ENCODE peak calls at places on chromosomes 5 and 9, in ten cellular contexts. K, Y, D, O, I, C, B, J, M and L are unnamed samples.

GRCh38 chr5:10885026-10885425 is 124.0 kb upstream of the DAP start:
- DNase-seq in J (no peak), C (no peak), B (peak; percentile 72), D (no peak), Y (peak; percentile 78), K (peak; percentile 72), O (no peak), I (no peak), M (no peak), L (no peak)

GRCh38 chr9:2161661-2162060 is 146.5 kb downstream of the SMARCA2 start:
- DNase-seq in Y (no peak), I (no peak), B (no peak), C (no peak), O (no peak), M (no peak), D (no peak), K (no peak), J (no peak), L (no peak)

GRCh38 chr5:34608368-34608767 is 47.8 kb upstream of the RAI14 start:
- DNase-seq in D (no peak), B (no peak), I (no peak), Y (no peak), K (no peak), O (no peak), J (no peak), C (no peak), M (no peak), L (no peak)

GRCh38 chr9:134556531-134557068 is 85.0 kb upstream of the COL5A1 start:
- DNase-seq in J (peak; percentile 39), K (peak; percentile 91), B (no peak), Y (peak; percentile 45), C (peak; percentile 61), O (no peak), D (no peak), I (no peak), M (no peak), L (no peak)

GRCh38 chr9:98781588-98782383 is 14.6 kb downstream of the ANKS6 start:
- DNase-seq in K (no peak), O (no peak), B (no peak), C (no peak), D (no peak), J (no peak), Y (no peak), M (no peak), I (peak; percentile 49), L (no peak)

GRCh38 chr5:134143964-134144941 is 29.8 kb downstream of the TCF7 start:
- DNase-seq in M (no peak), K (no peak), I (peak; percentile 49), D (no peak), O (no peak), B (no peak), Y (no peak), J (no peak), C (no peak), L (peak; percentile 24)

GRCh38 chr9:76215066-76215465 is 179.2 kb downstream of the RFK start:
- DNase-seq in O (peak; percentile 24), J (peak; percentile 61), D (no peak), K (peak; percentile 72), Y (peak; percentile 86), I (no peak), M (no peak), B (peak; percentile 45), C (no peak), L (no peak)

GRCh38 chr5:42791151-42791550 is 20.5 kb downstream of the SELENOP start:
- DNase-seq in M (no peak), I (no peak), J (no peak), D (peak; percentile 17), K (peak; percentile 50), Y (no peak), C (no peak), O (no peak), B (no peak), L (no peak)

GRCh38 chr9:98070704-98071103 is 14.2 kb downstream of the NANS start:
- DNase-seq in B (no peak), I (no peak), D (no peak), K (no peak), Y (no peak), J (no peak), M (no peak), O (no peak), C (no peak), L (no peak)

GRCh38 chr5:176899296-176899891 is at the start of gene HK3:
- DNase-seq in I (peak; percentile 58), C (no peak), B (no peak), Y (no peak), D (no peak), J (no peak), M (no peak), O (no peak), K (no peak), L (no peak)
- H3K4me3 ChIP-seq in I (no peak within 1 kb of the TSS), C (no peak within 1 kb of the TSS), B (no peak within 1 kb of the TSS), Y (no peak within 1 kb of the TSS), D (no peak within 1 kb of the TSS), J (no peak within 1 kb of the TSS), M (peak within 1 kb of the TSS; percentile 35), O (no peak within 1 kb of the TSS), K (no peak within 1 kb of the TSS), L (no peak within 1 kb of the TSS)

DNA sequence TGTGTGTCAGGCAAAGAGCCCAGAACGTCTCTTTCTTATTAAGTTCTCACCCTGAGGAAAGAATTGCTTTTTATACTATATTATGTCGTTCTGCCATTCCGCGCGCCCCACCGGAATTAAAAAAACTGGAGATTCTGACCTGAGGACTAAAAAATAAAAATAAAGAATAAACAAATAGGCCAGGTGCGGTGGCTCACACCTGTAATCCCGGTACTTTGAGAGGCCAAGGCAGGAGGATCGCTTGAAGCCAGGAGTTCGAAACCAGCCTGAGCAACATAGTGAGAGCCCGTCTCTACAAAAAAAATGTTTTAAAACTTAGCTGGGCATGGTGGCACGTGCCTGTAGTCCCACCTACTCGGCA is 677 bp upstream of the DYNC2I2 start:
- DNase-seq in C (no peak), Y (no peak), D (no peak), M (no peak), B (no peak), J (no peak), O (no peak), K (no peak), I (no peak), L (no peak)
- H3K4me3 ChIP-seq in C (no peak overlapping the region), Y (no peak overlapping the region), D (peak overlapping the region; percentile 69), M (peak overlapping the region; percentile 76), B (peak overlapping the region; percentile 83), J (no peak overlapping the region), O (no peak overlapping the region), K (no peak overlapping the region), I (no peak overlapping the region), L (peak overlapping the region; percentile 61)

GRCh38 chr5:177369050-177369912 is 11.6 kb downstream of the RGS14 start:
- DNase-seq in I (no peak), J (peak; percentile 31), D (peak; percentile 44), B (peak; percentile 36), K (peak; percentile 6), M (no peak), O (no peak), Y (no peak), C (no peak), L (no peak)

GRCh38 chr5:177370488-177371119 is 12.9 kb downstream of the RGS14 start:
- DNase-seq in B (peak; percentile 85), K (peak; percentile 77), O (no peak), M (peak; percentile 70), Y (peak; percentile 82), I (peak; percentile 73), J (peak; percentile 94), C (peak; percentile 85), D (peak; percentile 85), L (peak; percentile 77)

GRCh38 chr5:177367981-177368960 is 10.5 kb downstream of the RGS14 start:
- DNase-seq in Y (no peak), K (no peak), D (no peak), B (no peak), J (no peak), O (no peak), C (no peak), I (no peak), M (no peak), L (no peak)

GRCh38 chr5:177371120-177371537 is 13.1 kb upstream of the SLC34A1 start:
- DNase-seq in Y (no peak), C (no peak), M (no peak), K (no peak), B (no peak), I (no peak), O (no peak), J (no peak), D (no peak), L (no peak)

DNA sequence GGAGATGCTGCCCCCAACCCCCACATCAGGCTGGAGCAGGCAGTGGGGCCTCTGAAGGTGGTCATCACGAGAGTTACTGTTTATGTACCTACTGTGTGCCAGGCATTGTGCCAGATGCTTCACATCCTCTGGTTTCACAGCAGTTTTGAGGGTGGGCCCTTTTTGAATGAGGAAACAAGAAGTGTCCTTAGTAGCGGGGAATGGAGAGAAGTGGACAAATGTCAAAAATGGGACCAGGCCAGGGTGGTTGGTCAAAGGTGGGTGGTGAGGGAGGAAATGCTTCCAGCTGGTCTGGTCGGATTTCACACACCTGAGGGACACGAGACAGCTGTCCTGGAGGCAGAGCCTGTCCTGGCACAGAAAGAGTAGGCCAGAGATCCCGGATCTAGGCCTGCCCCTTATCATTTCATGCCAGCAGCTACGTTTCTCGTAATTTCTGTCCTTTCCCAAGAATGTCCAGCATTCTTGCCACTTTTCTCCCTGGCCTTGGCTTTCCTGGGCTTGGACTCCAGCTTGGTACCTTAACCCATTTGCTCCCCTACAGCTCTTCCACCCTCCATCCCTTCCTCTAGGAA is 12.3 kb downstream of the RGS14 start:
- DNase-seq in J (no peak), O (no peak), Y (no peak), M (no peak), D (no peak), B (no peak), I (no peak), C (no peak), K (no peak), L (no peak)
- H3K4me3 ChIP-seq in J (no peak overlapping the region), O (no peak overlapping the region), Y (no peak overlapping the region), M (peak overlapping the region; percentile 61), D (no peak overlapping the region), B (no peak overlapping the region), I (no peak overlapping the region), C (no peak overlapping the region), K (no peak overlapping the region), L (no peak overlapping the region)

GRCh38 chr5:663436-664342 is 29.5 kb downstream of the TPPP start:
- DNase-seq in C (no peak), M (no peak), D (no peak), B (no peak), I (no peak), Y (no peak), J (no peak), O (no peak), K (no peak), L (no peak)
- H3K4me3 ChIP-seq in C (no peak overlapping the region), M (no peak overlapping the region), D (no peak overlapping the region), B (no peak overlapping the region), I (no peak overlapping the region), Y (no peak overlapping the region), J (no peak overlapping the region), O (no peak overlapping the region), K (no peak overlapping the region), L (no peak overlapping the region)